ENCODE peak calls at places on chromosomes 12 and 14, in four cellular contexts. One of them, this sample, is unnamed.

GRCh38 chr12:132300789-132301722 is 28.3 kb downstream of the GALNT9 start:
- DNase-seq in GM12878: no peak
- DNase-seq in HepG2: no peak
- DNase-seq in H1: no peak
- DNase-seq in this sample: no peak

GRCh38 chr12:113486722-113487121 is 15.1 kb upstream of the LHX5 start:
- DNase-seq in GM12878: no peak
- DNase-seq in HepG2: no peak
- DNase-seq in H1: no peak
- DNase-seq in this sample: no peak

GRCh38 chr14:36505193-36505815 is 14.7 kb downstream of the NKX2-1 start:
- DNase-seq in HepG2: no peak
- DNase-seq in GM12878: no peak
- DNase-seq in H1: no peak
- DNase-seq in this sample: no peak

GRCh38 chr12:83016226-83016835 is 329.6 kb downstream of the TMTC2 start:
- DNase-seq in H1: no peak
- DNase-seq in HepG2: peak; percentile 5
- DNase-seq in GM12878: no peak
- DNase-seq in this sample: no peak

GRCh38 chr12:70745066-70745465 is 107.8 kb upstream of the PTPRB start:
- DNase-seq in H1: no peak
- DNase-seq in HepG2: no peak
- DNase-seq in GM12878: no peak
- DNase-seq in this sample: no peak

GRCh38 chr12:57138526-57139272 is 8.7 kb downstream of the LRP1-AS start:
- DNase-seq in GM12878: no peak
- DNase-seq in H1: no peak
- DNase-seq in HepG2: peak; percentile 83
- DNase-seq in this sample: no peak

GRCh38 chr12:121600702-121601336 is 20.0 kb upstream of the KDM2B start:
- DNase-seq in HepG2: no peak
- DNase-seq in GM12878: no peak
- DNase-seq in H1: no peak
- DNase-seq in this sample: no peak

GRCh38 chr14:46661728-46662127 is 10.1 kb upstream of the RPL10L start:
- DNase-seq in H1: no peak
- DNase-seq in HepG2: no peak
- DNase-seq in GM12878: no peak
- DNase-seq in this sample: peak; percentile 16

GRCh38 chr12:89334770-89335169 is 17.5 kb downstream of the DUSP6 start:
- DNase-seq in H1: no peak
- DNase-seq in HepG2: no peak
- DNase-seq in GM12878: no peak
- DNase-seq in this sample: no peak

GRCh38 chr12:19822476-19822875 is 383.2 kb downstream of the AEBP2 start:
- DNase-seq in H1: no peak
- DNase-seq in HepG2: no peak
- DNase-seq in GM12878: no peak
- DNase-seq in this sample: no peak

GRCh38 chr12:113262710-113263109 is 41.4 kb downstream of the TPCN1 start:
- DNase-seq in GM12878: no peak
- DNase-seq in H1: no peak
- DNase-seq in HepG2: no peak
- DNase-seq in this sample: no peak

GRCh38 chr14:84409435-84409834 is 1120.5 kb upstream of the FLRT2 start:
- DNase-seq in HepG2: no peak
- DNase-seq in GM12878: no peak
- DNase-seq in H1: no peak
- DNase-seq in this sample: no peak

GRCh38 chr12:21992823-21993222 is 51.6 kb upstream of the ABCC9 start:
- DNase-seq in H1: no peak
- DNase-seq in HepG2: no peak
- DNase-seq in GM12878: no peak
- DNase-seq in this sample: no peak

GRCh38 chr12:87413784-87414183 is 615.4 kb downstream of the C12orf50 start:
- DNase-seq in HepG2: no peak
- DNase-seq in GM12878: no peak
- DNase-seq in H1: no peak
- DNase-seq in this sample: no peak

GRCh38 chr12:22046090-22046967 is at the start of gene CMAS:
- DNase-seq in H1: peak; percentile 90
- DNase-seq in GM12878: peak; percentile 16
- DNase-seq in HepG2: peak; percentile 36
- DNase-seq in this sample: peak; percentile 89

GRCh38 chr12:114166360-114166759 is 200.2 kb upstream of the RBM19 start:
- DNase-seq in H1: peak; percentile 71
- DNase-seq in GM12878: no peak
- DNase-seq in HepG2: peak; percentile 9
- DNase-seq in this sample: peak; percentile 78

GRCh38 chr14:104932676-104933631 is 8.3 kb downstream of the PLD4 start:
- DNase-seq in GM12878: no peak
- DNase-seq in HepG2: peak; percentile 36
- DNase-seq in H1: peak; percentile 95
- DNase-seq in this sample: peak; percentile 36

GRCh38 chr12:131852551-131853299 is 24.5 kb downstream of the MMP17 start:
- DNase-seq in H1: no peak
- DNase-seq in HepG2: no peak
- DNase-seq in GM12878: no peak
- DNase-seq in this sample: no peak

GRCh38 chr12:53063708-53064612 is 14.1 kb downstream of the TNS2 start:
- DNase-seq in GM12878: no peak
- DNase-seq in HepG2: no peak
- DNase-seq in H1: no peak
- DNase-seq in this sample: no peak

GRCh38 chr14:98240396-98240795 is 1031.6 kb downstream of the BCL11B start:
- DNase-seq in HepG2: no peak
- DNase-seq in H1: no peak
- DNase-seq in GM12878: no peak
- DNase-seq in this sample: no peak

GRCh38 chr12:19561411-19561961 is 122.2 kb downstream of the AEBP2 start:
- DNase-seq in H1: no peak
- DNase-seq in GM12878: no peak
- DNase-seq in HepG2: no peak
- DNase-seq in this sample: no peak

GRCh38 chr14:68219407-68219806 is 399.8 kb downstream of the RAD51B start:
- DNase-seq in H1: no peak
- DNase-seq in GM12878: no peak
- DNase-seq in HepG2: no peak
- DNase-seq in this sample: no peak

GRCh38 chr14:99734406-99735051 is 50.4 kb downstream of the CYP46A1 start:
- DNase-seq in H1: no peak
- DNase-seq in HepG2: no peak
- DNase-seq in GM12878: no peak
- DNase-seq in this sample: no peak

GRCh38 chr14:42140831-42141279 is 534.2 kb downstream of the LRFN5 start:
- DNase-seq in GM12878: no peak
- DNase-seq in HepG2: no peak
- DNase-seq in H1: no peak
- DNase-seq in this sample: no peak

GRCh38 chr12:108312885-108313203 is 26.3 kb downstream of the CMKLR1 start:
- DNase-seq in GM12878: no peak
- DNase-seq in H1: no peak
- DNase-seq in HepG2: peak; percentile 54
- DNase-seq in this sample: no peak

GRCh38 chr12:2057041-2057792 is 4.4 kb downstream of the CACNA1C start:
- DNase-seq in GM12878: no peak
- DNase-seq in HepG2: peak; percentile 56
- DNase-seq in H1: peak; percentile 99
- DNase-seq in this sample: peak; percentile 98

GRCh38 chr12:124506832-124507153 is 60.6 kb downstream of the NCOR2 start:
- DNase-seq in H1: no peak
- DNase-seq in HepG2: no peak
- DNase-seq in GM12878: no peak
- DNase-seq in this sample: no peak

GRCh38 chr14:77763316-77763715 is 2.4 kb upstream of the SNW1 start:
- DNase-seq in GM12878: no peak
- DNase-seq in H1: no peak
- DNase-seq in HepG2: no peak
- DNase-seq in this sample: no peak

GRCh38 chr14:55712505-55712904 is 132.5 kb downstream of the KTN1 start:
- DNase-seq in GM12878: no peak
- DNase-seq in HepG2: no peak
- DNase-seq in H1: no peak
- DNase-seq in this sample: no peak

GRCh38 chr12:29901585-29901984 is 117.8 kb upstream of the TMTC1 start:
- DNase-seq in H1: peak; percentile 74
- DNase-seq in GM12878: no peak
- DNase-seq in HepG2: peak; percentile 2
- DNase-seq in this sample: peak; percentile 67

GRCh38 chr12:101863971-101864370 is 13.4 kb upstream of the DRAM1 start:
- DNase-seq in H1: no peak
- DNase-seq in GM12878: no peak
- DNase-seq in HepG2: no peak
- DNase-seq in this sample: no peak

GRCh38 chr12:3553681-3554546 is 62.9 kb downstream of the PRMT8 start:
- DNase-seq in GM12878: no peak
- DNase-seq in H1: no peak
- DNase-seq in HepG2: no peak
- DNase-seq in this sample: peak; percentile 28

GRCh38 chr12:57151741-57152407 is 4.5 kb upstream of the LRP1-AS start:
- DNase-seq in HepG2: no peak
- DNase-seq in GM12878: no peak
- DNase-seq in H1: no peak
- DNase-seq in this sample: no peak

GRCh38 chr12:131499864-131500190 is 211.1 kb upstream of the SFSWAP start:
- DNase-seq in HepG2: no peak
- DNase-seq in H1: no peak
- DNase-seq in GM12878: no peak
- DNase-seq in this sample: no peak

GRCh38 chr14:77043984-77044485 is 15.5 kb upstream of the IRF2BPL start:
- DNase-seq in GM12878: no peak
- DNase-seq in HepG2: no peak
- DNase-seq in H1: no peak
- DNase-seq in this sample: no peak

DNA sequence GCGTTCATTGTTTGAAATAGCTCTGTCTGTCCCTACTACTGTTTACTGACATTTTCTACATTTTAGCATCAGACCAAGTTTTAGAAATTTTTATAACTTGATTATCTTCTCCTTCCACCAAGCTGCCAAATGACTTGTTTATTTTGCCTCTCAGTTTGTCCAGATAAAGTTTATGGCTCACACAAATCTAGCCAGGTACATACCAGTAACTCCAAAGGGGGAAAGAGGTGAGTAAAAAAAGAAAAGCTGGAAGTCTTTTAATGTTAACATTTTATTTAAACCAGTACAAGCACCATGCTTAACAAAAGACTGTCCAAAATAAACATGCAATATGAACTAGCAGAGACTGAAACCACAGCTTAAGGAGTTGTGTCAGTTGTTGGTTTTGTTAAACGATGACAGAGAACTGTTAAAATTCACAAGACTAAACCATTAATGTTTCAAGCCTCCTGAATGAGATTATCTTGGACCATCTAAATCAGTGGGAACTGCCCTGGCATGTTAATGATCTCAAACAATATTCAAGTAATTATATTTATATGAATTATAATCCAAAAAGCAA is 14.5 kb downstream of the GMFB start:
- DNase-seq in GM12878: no peak
- DNase-seq in HepG2: no peak
- DNase-seq in H1: no peak
- DNase-seq in this sample: no peak
- TF ChIP-seq SUZ12 in GM12878: no peak
- TF ChIP-seq SUZ12 in HepG2: no peak
- TF ChIP-seq SUZ12 in H1: no peak
- TF ChIP-seq SUZ12 in this sample: no peak

GRCh38 chr12:27034607-27035293 is 12.4 kb downstream of the MED21 start:
- DNase-seq in H1: no peak
- DNase-seq in HepG2: no peak
- DNase-seq in GM12878: no peak
- DNase-seq in this sample: no peak
- TF ChIP-seq ZNF274 in H1: no peak
- TF ChIP-seq ZNF274 in HepG2: no peak
- TF ChIP-seq ZNF274 in GM12878: no peak
- TF ChIP-seq ZNF274 in this sample: no peak

GRCh38 chr14:63862163-63862562 is 9.4 kb downstream of the SYNE2 start:
- DNase-seq in HepG2: no peak
- DNase-seq in GM12878: no peak
- DNase-seq in H1: no peak
- DNase-seq in this sample: no peak
- H3K4me3 ChIP-seq in HepG2: no peak overlapping the region
- H3K4me3 ChIP-seq in GM12878: no peak overlapping the region
- H3K4me3 ChIP-seq in H1: no peak overlapping the region
- H3K4me3 ChIP-seq in this sample: no peak overlapping the region

GRCh38 chr14:39267592-39268112 is 33.9 kb downstream of the MIA2 start:
- DNase-seq in HepG2: peak; percentile 45
- DNase-seq in H1: no peak
- DNase-seq in GM12878: no peak
- DNase-seq in this sample: no peak

GRCh38 chr14:39266871-39267591 is 33.3 kb downstream of the MIA2 start:
- DNase-seq in H1: peak; percentile 88
- DNase-seq in GM12878: no peak
- DNase-seq in HepG2: peak; percentile 86
- DNase-seq in this sample: peak; percentile 58

GRCh38 chr14:39266589-39266870 is 32.8 kb downstream of the MIA2 start:
- DNase-seq in HepG2: peak; percentile 96
- DNase-seq in GM12878: no peak
- DNase-seq in H1: peak; percentile 76
- DNase-seq in this sample: no peak

GRCh38 chr14:39265741-39266588 is 32.2 kb downstream of the MIA2 start:
- DNase-seq in HepG2: no peak
- DNase-seq in GM12878: no peak
- DNase-seq in H1: no peak
- DNase-seq in this sample: no peak

DNA sequence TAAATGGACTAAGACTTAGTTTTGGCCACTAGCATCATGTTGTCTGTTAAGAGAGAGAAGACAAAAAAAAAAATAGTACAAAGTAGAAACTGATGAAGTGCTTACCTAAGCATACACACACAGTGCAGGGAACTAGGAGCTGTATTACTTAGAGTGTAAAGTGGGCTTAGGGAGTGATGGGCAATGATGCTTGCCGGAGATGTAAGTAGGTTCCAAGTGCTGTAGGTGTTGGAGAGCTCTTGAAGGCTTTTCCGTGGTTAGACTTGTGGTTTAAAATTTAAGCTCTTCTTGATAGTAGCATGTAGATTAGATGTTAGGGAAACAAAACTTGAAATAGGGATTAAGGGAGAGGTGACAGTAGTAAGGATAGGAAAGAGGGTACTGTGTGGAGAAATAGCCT is 34.7 kb downstream of the MIA2 start:
- DNase-seq in GM12878: no peak
- DNase-seq in HepG2: peak; percentile 43
- DNase-seq in H1: no peak
- DNase-seq in this sample: no peak
- TF ChIP-seq SUZ12 in GM12878: no peak
- TF ChIP-seq SUZ12 in HepG2: no peak
- TF ChIP-seq SUZ12 in H1: no peak
- TF ChIP-seq SUZ12 in this sample: no peak

GRCh38 chr14:91220581-91221000 is 23.9 kb downstream of the GPR68 start:
- DNase-seq in GM12878: no peak
- DNase-seq in HepG2: no peak
- DNase-seq in H1: no peak
- DNase-seq in this sample: no peak
- TF ChIP-seq ZNF274 in GM12878: no peak
- TF ChIP-seq ZNF274 in HepG2: no peak
- TF ChIP-seq ZNF274 in H1: no peak
- TF ChIP-seq ZNF274 in this sample: no peak

GRCh38 chr12:25194211-25194610 is 749 bp downstream of the DNAI7 start:
- DNase-seq in HepG2: no peak
- DNase-seq in GM12878: no peak
- DNase-seq in H1: no peak
- DNase-seq in this sample: no peak
- H3K4me3 ChIP-seq in HepG2: peak overlapping the region; percentile 61
- H3K4me3 ChIP-seq in GM12878: no peak overlapping the region
- H3K4me3 ChIP-seq in H1: no peak overlapping the region
- H3K4me3 ChIP-seq in this sample: peak overlapping the region; percentile 58

This sample was measured in NT2/D1.